ENCODE peak calls at places on chromosomes 6 and 20, in five cellular contexts. E, V, D, T and U are unnamed samples.

GRCh38 chr20:58480455-58481356 is 34.5 kb downstream of the APCDD1L start:
- DNase-seq in E (no peak), V (no peak), D (no peak), T (no peak), U (no peak)

GRCh38 chr20:54054516-54054915 is 15.9 kb downstream of the BCAS1 start:
- DNase-seq in E (no peak), V (peak), D (no peak), T (no peak), U (no peak)

GRCh38 chr6:155861821-155862220 is 406.2 kb upstream of the NOX3 start:
- DNase-seq in E (no peak), V (no peak), D (no peak), T (no peak), U (no peak)

GRCh38 chr6:163892814-163893561 is 478.5 kb downstream of the QKI start:
- DNase-seq in E (no peak), V (no peak), D (no peak), T (no peak), U (no peak)

GRCh38 chr20:25022680-25023079 is 30.1 kb upstream of the APMAP start:
- DNase-seq in E (no peak), V (peak), D (peak), T (peak), U (peak)

GRCh38 chr6:105591053-105591452 is 188.2 kb upstream of the PREP start:
- DNase-seq in E (no peak), V (peak), D (no peak), T (no peak), U (peak)

GRCh38 chr20:11569163-11569562 is 348.5 kb upstream of the BTBD3 start:
- DNase-seq in E (no peak), V (no peak), D (no peak), T (no peak), U (no peak)

GRCh38 chr6:24547243-24547642 is 52.5 kb downstream of the ALDH5A1 start:
- DNase-seq in E (no peak), V (no peak), D (no peak), T (no peak), U (no peak)

GRCh38 chr6:160030103-160030502 is 61.2 kb downstream of the IGF2R start:
- DNase-seq in E (peak), V (peak), D (peak), T (peak), U (peak)

GRCh38 chr6:548517-548916 is 108.4 kb downstream of the HUS1B start:
- DNase-seq in E (no peak), V (no peak), D (no peak), T (no peak), U (no peak)

GRCh38 chr6:163835772-163836171 is 421.3 kb downstream of the QKI start:
- DNase-seq in E (no peak), V (no peak), D (no peak), T (no peak), U (no peak)

GRCh38 chr20:44728835-44729342 is 13.7 kb downstream of the CCN5 start:
- DNase-seq in E (peak), V (peak), D (peak), T (peak), U (peak)

GRCh38 chr20:45823949-45824835 is 2.9 kb downstream of the TNNC2 start:
- DNase-seq in E (peak), V (peak), D (no peak), T (peak), U (no peak)

GRCh38 chr20:59191756-59192532 is 28.3 kb downstream of the ZNF831 start:
- DNase-seq in E (no peak), V (no peak), D (no peak), T (no peak), U (no peak)

DNA sequence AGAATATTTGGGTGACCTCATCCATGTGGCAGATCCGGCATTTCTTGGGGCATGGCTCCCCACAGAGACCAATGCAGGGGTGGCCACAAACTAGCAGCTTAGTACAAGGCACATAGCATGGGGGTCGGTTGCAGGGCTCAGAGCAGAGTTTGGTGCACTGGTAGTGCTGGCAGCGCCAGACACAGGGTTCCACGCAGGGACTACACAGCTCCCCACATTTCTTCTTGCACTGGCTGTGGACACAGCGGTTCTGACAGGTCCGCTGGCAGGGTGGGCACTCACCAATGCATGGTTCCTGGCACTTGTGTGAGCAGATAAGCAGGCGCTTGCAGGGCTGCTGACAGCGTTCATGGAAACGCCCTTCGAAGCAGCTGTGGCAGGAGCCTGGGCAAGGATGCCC is 29.1 kb downstream of the DDX27 start:
- DNase-seq in E (no peak), V (no peak), D (no peak), T (no peak), U (no peak)
- H3K27ac ChIP-seq in E (no peak), V (no peak), D (peak), T (no peak), U (no peak)

GRCh38 chr6:118294906-118295305 is 253.2 kb upstream of the PLN start:
- DNase-seq in E (no peak), V (no peak), D (no peak), T (no peak), U (no peak)
- H3K27ac ChIP-seq in E (peak), V (no peak), D (no peak), T (no peak), U (no peak)

DNA sequence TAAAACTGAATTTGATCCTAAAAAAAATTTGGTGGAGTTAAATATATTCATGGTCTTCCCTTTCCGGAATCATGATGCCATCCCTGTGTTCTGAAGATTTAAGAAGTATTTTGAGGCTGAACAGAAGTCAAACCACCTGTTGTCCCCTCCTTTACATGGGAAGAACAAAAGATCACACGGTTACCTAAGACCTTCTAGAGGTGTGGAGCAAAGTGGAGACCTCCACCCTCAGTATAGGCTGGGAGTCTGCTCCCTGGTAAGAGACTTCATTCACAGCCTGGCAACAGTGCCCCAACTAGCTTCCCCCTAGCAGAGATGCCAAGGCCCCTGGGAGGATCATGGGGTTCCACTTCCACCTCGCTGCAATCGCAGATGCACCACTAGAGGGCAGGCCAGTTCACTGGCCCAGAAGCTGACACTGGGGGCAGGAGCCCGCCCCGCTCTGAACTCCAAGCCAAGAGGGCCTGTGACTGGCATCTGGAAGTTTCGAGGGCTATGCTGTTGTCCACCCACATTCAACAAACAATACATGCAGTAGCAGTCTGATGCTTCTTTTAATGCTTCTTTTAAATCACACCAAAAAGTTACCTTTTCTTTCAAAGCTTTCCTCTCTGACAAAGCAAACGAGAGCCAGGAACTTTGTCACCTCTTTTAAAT is 19.5 kb upstream of the UBE2J1 start:
- DNase-seq in E (peak), V (peak), D (peak), T (peak), U (no peak)
- H3K27ac ChIP-seq in E (peak), V (no peak), D (no peak), T (no peak), U (no peak)

GRCh38 chr20:50516935-50517816 is 7.0 kb downstream of the PTPN1 start:
- DNase-seq in E (no peak), V (no peak), D (no peak), T (no peak), U (no peak)
- H3K27ac ChIP-seq in E (no peak), V (no peak), D (peak), T (no peak), U (peak)

DNA sequence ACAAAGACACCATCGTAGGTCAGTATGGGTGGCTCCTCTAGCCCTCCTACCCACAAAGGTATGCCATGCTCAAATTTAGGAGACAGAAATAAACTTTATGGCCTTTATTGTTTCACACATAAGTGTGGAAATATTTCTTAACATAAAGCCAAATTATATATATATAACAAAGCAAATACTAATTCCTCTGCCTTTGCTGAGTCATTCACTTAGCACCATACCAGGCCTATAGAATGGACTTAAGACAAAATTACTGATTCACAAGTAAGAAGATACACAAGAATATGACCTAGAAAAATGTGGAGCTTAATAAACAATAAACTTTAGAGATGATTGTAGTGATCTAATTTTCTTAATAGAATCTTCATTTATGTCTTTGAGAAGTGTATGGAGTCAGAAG is 5.2 kb downstream of the FRK start:
- DNase-seq in E (no peak), V (no peak), D (no peak), T (no peak), U (no peak)
- H3K27ac ChIP-seq in E (peak), V (peak), D (no peak), T (no peak), U (no peak)

DNA sequence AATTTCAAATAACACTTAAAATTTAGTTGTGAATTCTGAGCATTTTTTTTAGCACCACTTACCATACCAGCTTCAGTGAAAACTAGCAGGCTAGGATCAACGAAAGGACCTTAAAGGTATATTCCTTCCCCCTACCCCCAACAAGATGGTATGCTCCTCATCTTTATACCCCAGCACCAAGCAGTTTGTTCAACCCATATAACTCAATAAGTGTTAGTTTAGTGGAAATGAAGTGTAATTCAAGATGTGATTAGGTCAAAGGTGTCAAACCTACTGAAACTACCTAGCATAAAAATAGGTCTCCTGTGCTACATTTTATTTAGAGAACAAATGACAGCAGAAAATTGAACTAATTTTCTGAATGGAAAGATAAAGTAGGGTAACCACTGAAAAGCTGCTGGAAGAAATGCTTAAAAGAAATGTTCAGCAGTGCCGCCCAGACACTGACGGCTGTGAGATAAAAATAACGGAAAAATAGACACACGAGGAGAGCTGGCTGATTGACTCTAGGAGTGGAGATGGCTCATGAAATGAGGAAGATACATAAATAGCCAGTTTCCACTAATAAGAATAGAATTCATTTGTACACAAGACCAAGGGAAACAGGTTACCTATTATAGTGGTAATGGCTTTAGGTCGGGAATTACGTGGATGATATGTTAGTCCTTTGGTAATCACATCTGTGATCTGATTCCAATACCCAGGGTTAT is 94.8 kb downstream of the IPCEF1 start:
- DNase-seq in E (no peak), V (no peak), D (no peak), T (no peak), U (no peak)
- H3K27ac ChIP-seq in E (no peak), V (no peak), D (no peak), T (no peak), U (no peak)